ENCODE peak calls at places on chromosomes 2 and 18, in eight cellular contexts. E, L, G, B, T, Y, K and Q are unnamed samples.

GRCh38 chr2:197777823-197778407 is 7.2 kb downstream of the BOLL start:
- DNase-seq in E (no peak), K (peak), G (peak), B (no peak), L (peak), Y (no peak), T (no peak), Q (peak)

GRCh38 chr2:68709421-68709911 is 25.1 kb upstream of the ARHGAP25 start:
- DNase-seq in Y (peak), B (no peak), K (peak), G (peak), E (no peak), T (no peak), L (peak), Q (peak)

GRCh38 chr2:14642499-14642898 is 10.0 kb downstream of the LRATD1 start:
- DNase-seq in L (no peak), B (no peak), K (no peak), Y (no peak), G (no peak), T (no peak), E (no peak), Q (no peak)

GRCh38 chr2:239307221-239307569 is 93.6 kb downstream of the HDAC4 start:
- DNase-seq in K (no peak), T (no peak), Y (no peak), B (no peak), E (no peak), L (no peak), G (no peak), Q (no peak)

GRCh38 chr2:45382744-45383143 is 228.3 kb downstream of the SRBD1 start:
- DNase-seq in G (no peak), L (peak), B (no peak), E (no peak), T (no peak), Y (no peak), K (peak), Q (peak)

GRCh38 chr2:158315000-158315399 is 141.6 kb downstream of the CCDC148 start:
- DNase-seq in T (no peak), L (no peak), Y (no peak), B (no peak), E (no peak), K (no peak), G (no peak), Q (no peak)

GRCh38 chr2:30157616-30158015 is 10.8 kb downstream of the YPEL5 start:
- DNase-seq in L (no peak), E (no peak), B (no peak), G (no peak), K (no peak), Y (no peak), T (no peak), Q (no peak)

GRCh38 chr2:38771632-38772031 is 6.4 kb upstream of the GEMIN6 start:
- DNase-seq in B (no peak), L (peak), E (no peak), T (no peak), K (peak), G (no peak), Y (no peak), Q (no peak)

DNA sequence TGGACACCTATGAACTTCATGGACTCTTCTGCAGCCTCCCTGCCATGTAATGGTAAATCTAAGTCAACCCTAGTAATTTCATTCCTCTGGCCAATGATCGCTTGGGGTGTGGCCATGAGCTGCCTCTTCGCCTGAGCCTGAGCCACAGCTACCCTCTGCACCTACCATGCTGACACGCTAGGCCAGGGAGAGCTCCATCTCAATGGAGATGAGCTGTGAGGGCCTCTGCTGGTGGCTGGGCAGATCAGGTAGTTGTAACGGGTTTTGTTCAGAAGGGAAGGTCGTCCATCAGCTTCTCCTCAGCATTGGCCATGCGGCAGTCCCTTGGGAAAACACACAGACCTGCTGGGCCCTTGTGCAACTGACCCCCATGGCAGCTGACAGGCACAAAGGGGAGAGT is 24.4 kb downstream of the MPHOSPH10 start:
- DNase-seq in L (peak), B (no peak), K (no peak), G (peak), T (no peak), Y (peak), E (no peak), Q (peak)
- TF ChIP-seq CTCF in L (peak), B (no peak), K (no peak), G (peak), T (no peak), Y (peak), E (no peak), Q (peak)

GRCh38 chr18:23205980-23206379 is 70.7 kb downstream of the CABLES1 start:
- DNase-seq in T (no peak), G (no peak), B (no peak), K (no peak), Y (no peak), E (no peak), L (no peak), Q (no peak)

GRCh38 chr18:23207994-23208393 is 72.7 kb downstream of the CABLES1 start:
- DNase-seq in K (no peak), L (no peak), Y (no peak), E (no peak), G (no peak), B (no peak), T (no peak), Q (no peak)

GRCh38 chr18:23208600-23208999 is 73.3 kb downstream of the CABLES1 start:
- DNase-seq in L (no peak), T (no peak), G (no peak), B (no peak), K (no peak), E (no peak), Y (no peak), Q (no peak)

GRCh38 chr18:23209031-23209430 is 73.7 kb downstream of the CABLES1 start:
- DNase-seq in B (no peak), T (no peak), E (no peak), G (no peak), L (peak), Y (no peak), K (no peak), Q (peak)

GRCh38 chr18:23207191-23207955 is 72.1 kb downstream of the CABLES1 start:
- DNase-seq in B (no peak), E (no peak), Y (peak), T (no peak), G (peak), K (no peak), L (peak), Q (peak)
- TF ChIP-seq CTCF in B (no peak), E (no peak), Y (peak), T (peak), G (peak), K (peak), L (peak), Q (peak)

GRCh38 chr2:8599421-8600242 is 82.2 kb upstream of the ID2 start:
- DNase-seq in Y (no peak), T (no peak), G (no peak), L (no peak), K (no peak), E (no peak), B (no peak), Q (no peak)
- TF ChIP-seq CTCF in Y (no peak), T (no peak), G (no peak), L (no peak), K (no peak), E (no peak), B (no peak), Q (no peak)

DNA sequence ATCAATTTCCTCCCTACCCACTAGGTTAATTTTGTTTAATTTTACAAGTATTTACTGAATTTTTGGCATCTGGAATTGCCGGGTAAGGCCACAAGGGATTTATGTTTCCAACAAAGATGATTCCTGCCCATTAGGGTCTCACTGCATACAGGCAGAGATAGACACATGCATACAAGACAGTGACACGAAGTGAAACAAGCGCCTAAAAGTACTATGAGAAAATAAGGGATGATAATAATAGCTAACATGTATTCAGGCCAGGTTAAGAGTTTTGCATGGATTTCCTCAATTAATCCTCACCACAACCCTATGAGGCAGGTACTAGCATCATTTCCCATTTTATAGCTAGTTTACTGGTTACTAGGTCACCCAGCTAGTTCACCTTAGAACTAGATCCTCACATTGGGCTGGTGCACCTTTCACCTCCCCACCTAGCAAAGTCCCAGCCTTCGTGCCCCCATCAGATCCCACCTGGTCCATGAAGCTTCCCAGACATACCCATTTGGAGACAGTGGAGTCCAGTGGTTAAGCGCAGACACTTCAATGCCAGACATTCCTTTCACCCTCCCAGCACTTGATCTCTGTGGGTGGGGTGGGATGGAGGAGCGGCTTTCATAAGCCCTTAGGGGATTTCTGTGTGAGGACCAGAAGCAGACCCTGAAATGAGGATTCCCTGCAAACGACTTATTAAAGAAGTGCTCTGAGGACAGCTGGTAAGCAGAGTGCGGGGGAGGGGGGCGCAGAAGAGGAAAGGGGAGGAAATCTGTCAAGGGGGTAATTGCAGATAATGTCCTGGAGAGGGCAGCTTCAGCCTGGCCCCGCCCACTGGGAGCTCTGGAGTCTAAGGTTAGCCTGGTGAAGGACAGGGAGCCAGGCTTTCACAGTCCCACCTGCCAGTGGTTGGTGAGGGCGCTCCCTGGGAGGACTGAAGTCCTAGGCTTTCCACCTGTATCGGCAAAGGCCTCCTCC is 5.8 kb upstream of the DGUOK start:
- DNase-seq in B (no peak), E (peak), Y (peak), L (peak), T (peak), G (peak), K (peak), Q (peak)
- TF ChIP-seq CTCF in B (no peak), E (no peak), Y (peak), L (peak), T (peak), G (peak), K (peak), Q (peak)

GRCh38 chr2:167941604-167942003 is 305.8 kb downstream of the STK39 start:
- DNase-seq in T (no peak), E (no peak), L (no peak), Y (no peak), B (no peak), K (no peak), G (no peak), Q (no peak)

GRCh38 chr2:167940745-167941507 is 306.5 kb downstream of the STK39 start:
- DNase-seq in B (no peak), Y (no peak), T (no peak), K (no peak), E (no peak), G (no peak), L (no peak), Q (no peak)

GRCh38 chr2:167937403-167937802 is 310.0 kb downstream of the STK39 start:
- DNase-seq in K (no peak), T (no peak), Y (no peak), G (no peak), B (no peak), E (no peak), L (no peak), Q (no peak)

GRCh38 chr2:167940361-167940744 is 307.0 kb downstream of the STK39 start:
- DNase-seq in L (no peak), Y (no peak), K (no peak), E (no peak), T (no peak), B (no peak), G (no peak), Q (no peak)

DNA sequence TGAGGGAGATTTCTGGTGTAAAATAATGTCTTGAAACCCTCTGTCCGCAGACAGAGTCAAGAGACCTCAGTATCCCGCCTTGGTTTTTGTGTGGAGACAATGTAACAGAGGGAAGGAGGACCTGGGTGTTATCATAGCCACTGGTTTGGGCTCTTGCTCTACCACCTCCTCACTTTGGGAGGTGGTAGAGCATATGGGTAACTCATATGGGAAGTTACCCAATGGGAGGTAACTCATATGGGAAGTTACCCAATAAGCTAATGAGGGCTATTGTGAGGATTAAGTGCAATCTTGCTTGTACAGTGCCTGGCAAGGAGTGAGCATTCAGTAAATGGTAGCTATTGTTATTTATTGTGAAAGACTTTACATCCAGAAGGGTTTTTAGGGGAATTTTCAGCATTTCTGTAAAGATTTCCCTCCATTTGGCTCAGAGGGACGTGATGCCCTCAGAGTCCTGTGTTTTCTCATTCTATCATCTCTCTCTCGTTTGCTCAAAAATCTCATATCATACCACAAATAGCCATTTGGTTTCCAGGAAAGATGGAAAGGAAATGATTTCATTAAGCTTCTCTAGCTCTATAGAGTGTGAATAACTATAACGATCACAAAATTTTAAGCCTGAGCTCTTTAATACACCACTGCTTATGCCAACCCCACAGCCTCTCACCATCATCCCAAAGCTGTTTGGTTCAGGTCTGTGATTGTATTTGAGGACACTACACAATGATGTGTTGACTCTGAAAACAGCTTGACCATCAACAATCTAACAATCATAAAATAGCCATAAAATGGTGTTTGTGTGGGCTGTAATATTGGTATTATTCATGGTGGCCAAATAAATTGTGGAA is 307.7 kb downstream of the STK39 start:
- DNase-seq in B (no peak), E (no peak), L (peak), G (no peak), K (no peak), Y (no peak), T (no peak), Q (peak)
- TF ChIP-seq CTCF in B (no peak), E (no peak), L (no peak), G (no peak), K (no peak), Y (no peak), T (no peak), Q (no peak)

GRCh38 chr2:96264656-96265348 is 995 bp downstream of the TMEM127 start:
- DNase-seq in B (no peak), L (peak), G (no peak), K (peak), T (peak), Y (no peak), E (no peak), Q (no peak)

GRCh38 chr2:96265840-96266569 is at the start of the genes CIAO1 and TMEM127:
- DNase-seq in G (peak), L (peak), E (peak), T (peak), K (peak), Y (peak), B (peak), Q (peak)

GRCh38 chr2:96264086-96264485 is 1.7 kb downstream of the TMEM127 start:
- DNase-seq in E (no peak), K (peak), L (no peak), B (no peak), T (no peak), G (no peak), Y (no peak), Q (no peak)

GRCh38 chr2:96265349-96265839 is 403 bp downstream of the TMEM127 start:
- DNase-seq in E (peak), T (peak), L (peak), K (peak), B (no peak), G (no peak), Y (no peak), Q (no peak)

GRCh38 chr2:96267159-96267971 is 1.3 kb downstream of the CIAO1 start:
- DNase-seq in B (peak), Y (peak), L (peak), K (peak), T (peak), G (peak), E (no peak), Q (peak)
- TF ChIP-seq CTCF in B (no peak), Y (peak), L (peak), K (peak), T (peak), G (peak), E (no peak), Q (peak)

DNA sequence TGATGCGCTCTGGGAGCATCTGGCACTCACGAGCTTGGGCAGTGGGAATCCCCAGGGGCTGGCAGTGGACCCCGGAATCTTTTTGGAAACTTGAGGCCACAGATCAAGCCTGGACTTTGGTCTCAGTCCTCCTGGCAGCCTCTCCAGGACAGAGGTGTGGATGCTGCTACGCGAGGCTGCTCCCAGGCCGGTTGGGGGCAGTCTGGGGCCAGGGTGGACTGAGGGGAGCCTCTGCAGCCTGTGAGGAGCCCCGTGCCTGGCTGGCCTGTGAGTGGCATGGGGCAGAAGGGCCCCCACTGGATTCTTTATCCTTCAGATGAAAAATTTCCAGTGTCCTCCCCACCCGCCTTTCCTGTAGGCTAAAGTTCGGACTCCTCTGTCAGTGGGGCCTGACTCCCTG is 12.7 kb upstream of the DES start:
- DNase-seq in Y (peak), T (no peak), G (no peak), E (no peak), B (no peak), K (peak), L (no peak), Q (no peak)
- TF ChIP-seq CTCF in Y (peak), T (no peak), G (no peak), E (no peak), B (no peak), K (no peak), L (no peak), Q (no peak)